ENCODE peak calls at places on chromosomes 1 and 21, in ten cellular contexts. S, H, W, E, Z, A, R, L, B and M are unnamed samples.

GRCh38 chr1:203150511-203151297 is 23.2 kb downstream of the ADORA1 start:
- DNase-seq in W (no peak), L (no peak), A (no peak), S (peak; percentile 13), Z (no peak), B (no peak), R (no peak), H (no peak), E (no peak), M (no peak)

GRCh38 chr1:110630770-110631663 is 24.9 kb upstream of the KCNA2 start:
- DNase-seq in Z (peak; percentile 54), W (peak; percentile 87), B (peak; percentile 72), E (peak; percentile 82), A (peak; percentile 78), R (peak; percentile 70), S (peak; percentile 81), L (peak; percentile 63), H (peak; percentile 95), M (peak; percentile 82)

GRCh38 chr1:234702342-234703000 is 92.5 kb upstream of the IRF2BP2 start:
- DNase-seq in E (no peak), R (no peak), W (no peak), A (no peak), B (no peak), L (no peak), S (no peak), H (no peak), Z (no peak), M (no peak)

GRCh38 chr1:47424336-47424982 is 8.4 kb downstream of the FOXE3 start:
- DNase-seq in A (no peak), Z (peak; percentile 57), W (peak; percentile 75), S (no peak), R (no peak), E (no peak), L (peak; percentile 41), H (no peak), B (no peak), M (peak; percentile 56)

GRCh38 chr1:6033986-6034749 is 11.5 kb upstream of the KCNAB2 start:
- DNase-seq in Z (peak; percentile 27), B (no peak), S (peak; percentile 61), L (peak; percentile 51), E (peak; percentile 27), R (no peak), A (peak; percentile 61), W (peak; percentile 86), H (peak; percentile 43), M (peak; percentile 78)

GRCh38 chr1:204032642-204033235 is 40.2 kb upstream of the SOX13 start:
- DNase-seq in E (no peak), Z (peak; percentile 17), R (no peak), S (no peak), B (no peak), L (no peak), H (no peak), W (no peak), A (no peak), M (no peak)

GRCh38 chr1:25848531-25848930 is 10.7 kb downstream of the AUNIP start:
- DNase-seq in R (no peak), H (no peak), L (no peak), E (no peak), W (no peak), B (no peak), Z (no peak), A (no peak), S (no peak), M (no peak)

GRCh38 chr1:156060937-156061636 is at the start of gene RAB25:
- DNase-seq in W (peak; percentile 80), R (no peak), Z (peak; percentile 88), A (peak; percentile 61), H (no peak), E (no peak), S (peak; percentile 84), L (no peak), B (no peak), M (peak; percentile 95)

GRCh38 chr1:202165267-202165941 is 5.0 kb upstream of the PTPN7 start:
- DNase-seq in H (no peak), L (peak; percentile 51), E (no peak), R (no peak), Z (no peak), W (no peak), A (no peak), B (no peak), S (no peak), M (no peak)

GRCh38 chr1:14738647-14739046 is 140.2 kb downstream of the KAZN start:
- DNase-seq in S (no peak), B (no peak), L (no peak), E (no peak), H (no peak), R (no peak), W (no peak), A (no peak), Z (no peak), M (no peak)

GRCh38 chr1:14788065-14788464 is 189.6 kb downstream of the KAZN start:
- DNase-seq in E (no peak), Z (no peak), B (no peak), H (no peak), R (no peak), A (no peak), W (no peak), L (no peak), S (no peak), M (no peak)

GRCh38 chr1:44170281-44170823 is 28.9 kb upstream of the KLF18 start:
- DNase-seq in A (no peak), L (no peak), Z (peak; percentile 3), H (no peak), W (no peak), S (no peak), R (no peak), E (no peak), B (no peak), M (no peak)
- TF ChIP-seq CTCF in A (no peak), L (no peak), Z (no peak), H (no peak), W (no peak), S (no peak), R (no peak), E (no peak), B (no peak), M (peak; percentile 27)

GRCh38 chr21:21764281-21764680 is 766.1 kb downstream of the NCAM2 start:
- DNase-seq in E (no peak), L (no peak), Z (no peak), W (no peak), B (no peak), H (no peak), A (no peak), R (no peak), S (no peak), M (no peak)
- TF ChIP-seq CTCF in E (no peak), L (no peak), Z (no peak), W (no peak), B (no peak), H (no peak), A (no peak), R (no peak), S (no peak), M (no peak)

GRCh38 chr1:190619724-190620123 is 142.1 kb upstream of the BRINP3 start:
- DNase-seq in Z (no peak), B (no peak), R (no peak), H (no peak), A (no peak), S (no peak), E (no peak), W (no peak), L (no peak), M (no peak)

GRCh38 chr1:190615818-190616217 is 138.2 kb upstream of the BRINP3 start:
- DNase-seq in H (peak; percentile 6), A (no peak), E (no peak), Z (no peak), S (no peak), B (no peak), R (no peak), L (no peak), W (peak; percentile 35), M (no peak)
- TF ChIP-seq CTCF in H (no peak), A (no peak), E (no peak), Z (no peak), S (no peak), B (peak; percentile 29), R (no peak), L (peak; percentile 7), W (no peak), M (no peak)

GRCh38 chr21:45740491-45741357 is 97.2 kb downstream of the PCBP3 start:
- DNase-seq in H (no peak), Z (no peak), L (no peak), R (no peak), A (no peak), W (no peak), S (no peak), B (no peak), E (no peak), M (no peak)
- TF ChIP-seq CTCF in H (no peak), Z (no peak), L (no peak), R (no peak), A (no peak), W (no peak), S (no peak), B (no peak), E (no peak), M (no peak)

DNA sequence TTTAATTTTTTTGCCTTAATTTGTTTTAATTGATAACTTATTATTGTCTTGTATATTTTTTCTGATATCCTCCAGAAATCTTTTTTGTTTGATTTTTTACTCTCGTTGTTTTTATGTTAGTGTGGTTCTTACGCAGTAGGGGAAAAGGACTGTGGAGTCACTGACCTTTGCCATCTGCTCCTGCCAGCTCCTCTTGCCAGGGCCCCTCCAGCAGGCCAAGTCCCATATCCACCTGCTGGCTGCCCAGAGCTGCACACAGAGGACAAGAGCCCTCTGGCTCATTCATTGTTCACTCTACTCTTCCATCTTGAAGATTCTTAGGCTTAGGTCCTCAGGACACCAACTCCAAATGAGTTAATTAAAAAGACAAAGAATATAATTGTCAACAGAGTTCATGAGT is 316.4 kb upstream of the DUSP10 start:
- DNase-seq in W (no peak), H (no peak), R (no peak), L (no peak), E (no peak), S (no peak), A (no peak), Z (no peak), B (no peak), M (no peak)
- TF ChIP-seq CTCF in W (no peak), H (no peak), R (no peak), L (no peak), E (no peak), S (no peak), A (no peak), Z (no peak), B (no peak), M (no peak)